ENCODE peak calls at places on chromosomes 3 and 15, in six cellular contexts. Q is fibroblast of lung, N is RWPE1, V is AG10803, M is body of pancreas, O is tibial artery. F is an unnamed sample.

GRCh38 chr3:186922224-186922623 is 8.1 kb upstream of the ST6GAL1 start:
- DNase-seq in Q (no peak), N (no peak), V (no peak), M (no peak), O (no peak), F (no peak)

GRCh38 chr3:55885721-55886120 is 398.6 kb upstream of the WNT5A start:
- DNase-seq in Q (peak), N (peak), V (peak), M (no peak), O (no peak), F (peak)

GRCh38 chr15:89657691-89658200 is 2.5 kb upstream of the KIF7 start:
- DNase-seq in Q (no peak), N (no peak), V (peak), M (no peak), O (peak), F (no peak)

GRCh38 chr3:107064445-107065060 is 312.7 kb upstream of the CCDC54 start:
- DNase-seq in Q (peak), N (peak), V (peak), M (peak), O (peak), F (peak)

GRCh38 chr3:140505256-140505655 is 172.6 kb upstream of the TRIM42 start:
- DNase-seq in Q (no peak), N (no peak), V (no peak), M (peak), O (no peak), F (no peak)

GRCh38 chr15:90903733-90904536 is 833 bp downstream of the MAN2A2 start:
- DNase-seq in Q (no peak), N (no peak), V (no peak), M (peak), O (no peak), F (no peak)

GRCh38 chr15:59817834-59818233 is 128.7 kb upstream of the BNIP2 start:
- DNase-seq in Q (no peak), N (no peak), V (no peak), M (no peak), O (no peak), F (no peak)

GRCh38 chr15:63836579-63836978 is 2.8 kb upstream of the HERC1 start:
- DNase-seq in Q (no peak), N (no peak), V (no peak), M (no peak), O (no peak), F (no peak)

GRCh38 chr3:62601238-62601856 is 228.0 kb upstream of the FEZF2 start:
- DNase-seq in Q (peak), N (peak), V (peak), M (no peak), O (no peak), F (peak)

GRCh38 chr15:33584797-33585196 is 274.0 kb downstream of the RYR3 start:
- DNase-seq in Q (peak), N (peak), V (peak), M (no peak), O (no peak), F (peak)

GRCh38 chr3:128112406-128112968 is 11.1 kb downstream of the RUVBL1 start:
- DNase-seq in Q (peak), N (peak), V (peak), M (no peak), O (no peak), F (peak)

GRCh38 chr15:79978694-79979519 is 7.9 kb upstream of the BCL2A1 start:
- DNase-seq in Q (peak), N (no peak), V (peak), M (no peak), O (no peak), F (peak)

GRCh38 chr3:20406621-20407020 is 220.6 kb upstream of the SGO1 start:
- DNase-seq in Q (peak), N (no peak), V (no peak), M (no peak), O (no peak), F (peak)

GRCh38 chr3:133208184-133208583 is 170.0 kb downstream of the TMEM108 start:
- DNase-seq in Q (no peak), N (no peak), V (no peak), M (no peak), O (no peak), F (no peak)

GRCh38 chr3:15387171-15387581 is 40.2 kb downstream of the METTL6 start:
- DNase-seq in Q (no peak), N (no peak), V (peak), M (no peak), O (no peak), F (no peak)

GRCh38 chr3:179037361-179037760 is 34.2 kb downstream of the ZMAT3 start:
- DNase-seq in Q (peak), N (peak), V (peak), M (no peak), O (peak), F (peak)

GRCh38 chr3:129622418-129622872 is 16.0 kb upstream of the PLXND1 start:
- DNase-seq in Q (no peak), N (no peak), V (no peak), M (no peak), O (peak), F (no peak)

GRCh38 chr3:101903426-101903825 is 54.1 kb downstream of the NFKBIZ start:
- DNase-seq in Q (peak), N (no peak), V (peak), M (no peak), O (no peak), F (no peak)

GRCh38 chr3:12679468-12679867 is 15.6 kb upstream of the RAF1 start:
- DNase-seq in Q (peak), N (peak), V (peak), M (no peak), O (no peak), F (peak)

GRCh38 chr15:51936119-51936478 is 35.5 kb downstream of the LEO1 start:
- DNase-seq in Q (no peak), N (no peak), V (no peak), M (no peak), O (no peak), F (no peak)

GRCh38 chr3:60514866-60515265 is 736.4 kb downstream of the FHIT start:
- DNase-seq in Q (no peak), N (no peak), V (no peak), M (no peak), O (no peak), F (no peak)

GRCh38 chr15:43215961-43216360 is 4.9 kb downstream of the EPB42 start:
- DNase-seq in Q (no peak), N (peak), V (peak), M (no peak), O (peak), F (no peak)

GRCh38 chr3:10232138-10232537 is 16.1 kb upstream of the TATDN2 start:
- DNase-seq in Q (no peak), N (no peak), V (no peak), M (no peak), O (no peak), F (no peak)

GRCh38 chr15:40928975-40929729 is at the start of gene DLL4:
- DNase-seq in Q (peak), N (peak), V (peak), M (peak), O (no peak), F (peak)

GRCh38 chr3:111610189-111610588 is 15.0 kb upstream of the ZBED2 start:
- DNase-seq in Q (no peak), N (no peak), V (no peak), M (no peak), O (no peak), F (peak)

GRCh38 chr3:19190602-19191001 is 42.3 kb downstream of the KCNH8 start:
- DNase-seq in Q (no peak), N (no peak), V (no peak), M (no peak), O (no peak), F (no peak)

GRCh38 chr3:195154793-195155535 is 116.0 kb downstream of the XXYLT1 start:
- DNase-seq in Q (peak), N (peak), V (peak), M (peak), O (peak), F (peak)

GRCh38 chr3:59245879-59246501 is 196.2 kb upstream of the CFAP20DC start:
- DNase-seq in Q (peak), N (no peak), V (peak), M (no peak), O (no peak), F (no peak)

GRCh38 chr3:39216176-39216790 is 23.9 kb upstream of the XIRP1 start:
- DNase-seq in Q (no peak), N (no peak), V (no peak), M (no peak), O (no peak), F (no peak)

GRCh38 chr3:194852836-194853508 is 167.3 kb downstream of the FAM43A start:
- DNase-seq in Q (no peak), N (no peak), V (no peak), M (no peak), O (no peak), F (no peak)

GRCh38 chr3:195001961-195002861 is 268.7 kb downstream of the XXYLT1 start:
- DNase-seq in Q (peak), N (peak), V (peak), M (peak), O (peak), F (peak)

GRCh38 chr3:178131801-178132200 is 404.4 kb upstream of the KCNMB2 start:
- DNase-seq in Q (no peak), N (no peak), V (peak), M (no peak), O (no peak), F (no peak)

DNA sequence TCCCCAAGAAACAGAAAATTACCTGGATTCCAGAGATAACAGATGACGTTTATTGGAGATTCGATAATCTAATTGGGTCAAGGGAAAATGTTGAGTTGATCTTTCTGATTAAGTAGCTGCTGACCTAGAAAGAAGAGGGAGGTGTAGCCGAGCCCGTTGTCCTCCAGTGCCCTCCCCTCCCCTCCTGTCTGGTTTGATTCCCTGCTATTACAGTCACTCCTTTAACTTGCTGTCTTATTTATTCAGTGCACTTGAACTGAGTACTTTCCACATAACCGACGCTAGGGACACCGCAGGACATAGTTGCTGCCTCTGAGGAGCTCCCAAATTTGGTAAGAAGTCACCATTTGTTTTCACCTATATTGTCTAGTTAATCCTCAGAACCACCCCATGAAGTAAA is 103.7 kb downstream of the AQP9 start:
- DNase-seq in Q (no peak), N (no peak), V (peak), M (no peak), O (no peak), F (no peak)
- TF ChIP-seq CTCF in Q (no peak), N (no peak), V (peak), M (no peak), O (no peak), F (no peak)

DNA sequence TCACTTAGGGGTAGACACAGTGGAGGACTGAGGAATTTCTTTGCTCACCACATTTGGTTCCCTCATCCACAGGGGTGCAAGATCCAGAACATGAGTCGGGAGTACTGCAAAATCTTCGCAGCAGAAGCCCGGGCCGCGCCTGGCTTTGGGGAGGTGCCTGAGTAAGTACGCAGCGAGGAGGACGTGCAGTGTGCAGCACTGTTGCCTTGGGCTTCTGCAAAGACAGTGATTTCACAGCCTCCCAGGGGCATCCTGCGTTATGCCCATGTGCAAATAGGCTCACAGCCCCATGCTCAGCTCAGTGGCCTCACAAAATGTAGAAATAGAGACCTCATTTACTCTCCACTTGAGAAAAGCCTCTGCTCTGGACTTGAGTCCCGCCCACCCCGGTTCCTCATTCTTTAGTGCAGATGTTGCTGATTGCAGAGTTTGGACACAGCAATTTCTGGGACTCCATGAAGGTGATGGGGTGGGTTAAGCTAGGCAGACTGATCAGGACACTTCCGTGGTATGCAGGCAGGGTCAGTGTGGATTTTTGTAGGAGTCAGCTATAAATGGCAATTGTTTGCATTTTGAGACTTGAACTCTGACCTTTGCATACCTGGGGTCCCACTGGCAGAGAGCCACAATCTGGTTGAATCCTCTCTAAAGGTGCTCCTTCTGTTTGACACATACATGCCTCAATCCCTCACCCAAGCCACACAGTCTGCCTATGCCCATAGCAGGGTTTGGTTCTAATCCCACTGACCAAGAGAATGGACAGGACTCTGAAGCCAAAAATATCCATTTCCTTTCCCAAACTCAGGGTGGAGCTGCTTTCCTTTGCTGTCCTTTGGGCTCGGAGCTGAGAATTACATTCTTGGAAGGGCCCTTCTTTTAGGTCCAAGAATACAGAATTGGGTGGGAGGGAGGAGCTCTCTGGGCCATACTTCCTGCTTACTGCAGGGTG is 20.7 kb upstream of the SLC28A1 start:
- DNase-seq in Q (peak), N (no peak), V (peak), M (no peak), O (no peak), F (no peak)
- TF ChIP-seq CTCF in Q (peak), N (no peak), V (peak), M (no peak), O (peak), F (no peak)

GRCh38 chr15:58518626-58519025 is 86.8 kb downstream of the LIPC start:
- DNase-seq in Q (no peak), N (no peak), V (no peak), M (no peak), O (no peak), F (no peak)

GRCh38 chr15:58517682-58518525 is 86.1 kb downstream of the LIPC start:
- DNase-seq in Q (no peak), N (no peak), V (no peak), M (no peak), O (no peak), F (no peak)

GRCh38 chr15:58520464-58520863 is 88.7 kb downstream of the LIPC start:
- DNase-seq in Q (no peak), N (no peak), V (no peak), M (no peak), O (no peak), F (no peak)

GRCh38 chr15:58515807-58516206 is 84.0 kb downstream of the LIPC start:
- DNase-seq in Q (no peak), N (no peak), V (no peak), M (no peak), O (no peak), F (no peak)

GRCh38 chr15:58517252-58517681 is 85.5 kb downstream of the LIPC start:
- DNase-seq in Q (no peak), N (no peak), V (no peak), M (no peak), O (no peak), F (no peak)
- TF ChIP-seq CTCF in Q (no peak), N (no peak), V (no peak), M (no peak), O (no peak), F (no peak)

DNA sequence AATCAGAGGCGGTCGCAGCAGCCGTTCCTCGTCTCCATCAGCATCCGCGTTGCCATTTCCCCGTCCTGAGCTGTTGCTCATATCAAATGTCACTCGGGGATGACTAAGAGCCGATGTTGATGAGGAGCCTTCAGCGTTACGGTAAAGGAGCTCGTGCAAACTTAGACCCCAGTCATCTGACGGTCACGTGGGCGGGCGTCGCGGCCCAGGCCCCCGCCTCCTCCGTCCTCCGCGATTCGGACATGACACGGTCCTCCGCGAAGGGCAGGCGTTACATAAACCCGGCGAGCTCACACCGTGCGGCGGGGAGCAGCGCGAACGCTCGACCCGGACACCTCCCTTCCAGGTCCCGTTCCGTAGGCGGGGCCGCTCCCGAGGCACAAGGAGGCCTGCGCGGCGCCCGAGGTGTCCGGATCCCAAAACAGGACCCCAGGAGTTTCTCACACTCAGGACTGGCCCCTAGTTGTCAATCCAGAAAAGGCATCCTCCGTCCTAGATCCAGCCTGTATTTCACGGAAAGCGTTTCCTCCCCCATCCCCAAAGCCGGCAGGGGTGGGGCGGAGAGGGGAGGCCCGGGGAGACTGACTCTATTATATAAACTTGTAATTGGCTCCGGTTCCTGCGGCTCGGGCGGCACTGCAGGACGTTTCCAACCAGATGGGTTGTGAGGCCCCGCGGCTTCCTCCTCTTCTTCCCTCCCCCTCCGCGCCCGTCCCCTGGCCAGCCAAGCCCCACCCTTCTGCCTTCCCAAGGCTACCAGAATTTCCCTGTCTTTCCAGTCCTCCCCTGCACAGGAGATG is 100.0 kb upstream of the IGF1R start:
- DNase-seq in Q (peak), N (peak), V (peak), M (peak), O (peak), F (peak)
- TF ChIP-seq CTCF in Q (peak), N (no peak), V (peak), M (peak), O (peak), F (no peak)

DNA sequence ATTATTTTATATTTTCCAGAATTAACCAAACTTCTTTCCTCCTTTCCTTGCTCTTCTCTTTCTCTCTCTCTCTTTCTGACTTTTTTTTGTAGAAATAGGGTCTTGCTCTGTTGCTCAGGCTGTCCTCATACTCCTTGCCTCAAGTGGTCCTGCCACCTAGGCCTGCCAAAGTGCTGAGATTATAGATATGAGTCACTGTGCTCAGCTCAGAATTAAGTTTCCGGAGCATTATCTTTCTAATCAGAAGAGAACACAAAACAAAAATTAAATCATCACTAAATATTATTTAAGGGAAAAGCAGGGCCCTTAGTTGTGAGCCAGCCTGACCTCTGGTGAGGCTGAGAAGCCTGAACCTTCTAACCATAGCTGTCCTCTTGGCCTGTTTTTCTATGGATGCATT is 168.2 kb downstream of the SOX2 start:
- DNase-seq in Q (no peak), N (no peak), V (no peak), M (no peak), O (no peak), F (no peak)
- TF ChIP-seq CTCF in Q (no peak), N (no peak), V (no peak), M (no peak), O (no peak), F (no peak)

DNA sequence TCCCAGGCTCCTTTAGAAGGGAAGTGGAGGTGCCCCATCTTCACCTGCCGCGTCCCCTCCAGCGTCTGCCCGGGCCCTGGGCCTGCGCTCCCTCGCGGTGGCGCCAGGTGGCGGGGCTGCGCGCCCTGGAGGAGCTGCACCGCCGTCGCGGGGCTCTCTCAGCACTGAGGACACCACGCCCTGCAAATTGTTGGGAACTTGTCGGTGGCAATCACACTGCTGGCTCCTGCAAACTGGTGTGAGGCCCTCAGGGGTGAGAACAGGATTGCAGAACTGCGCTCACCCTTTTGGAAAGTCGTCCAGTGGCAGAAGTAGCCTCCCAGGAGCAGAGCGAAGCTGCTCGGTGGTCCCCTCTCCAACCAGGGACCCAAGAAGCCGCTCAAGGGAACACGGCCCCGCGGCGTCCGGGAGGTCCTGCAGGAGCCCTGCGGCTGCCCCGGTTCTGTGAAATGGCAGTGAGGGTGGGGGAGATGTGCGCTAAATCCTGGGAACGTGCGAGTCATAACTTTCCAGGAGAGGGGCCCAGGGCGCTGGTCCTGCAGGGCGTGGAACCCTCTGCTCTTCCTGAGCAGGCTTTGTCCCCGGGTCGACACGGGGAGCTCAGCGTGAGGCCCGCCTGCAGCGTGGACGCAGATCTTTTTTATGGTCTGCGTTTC is 995 bp upstream of the LRRK1 start:
- DNase-seq in Q (peak), N (peak), V (peak), M (peak), O (peak), F (peak)
- TF ChIP-seq CTCF in Q (peak), N (peak), V (peak), M (peak), O (peak), F (peak)

GRCh38 chr3:11655188-11655928 is 11.6 kb upstream of the VGLL4 start:
- DNase-seq in Q (no peak), N (no peak), V (no peak), M (no peak), O (no peak), F (peak)
- TF ChIP-seq CTCF in Q (peak), N (no peak), V (peak), M (no peak), O (no peak), F (no peak)

DNA sequence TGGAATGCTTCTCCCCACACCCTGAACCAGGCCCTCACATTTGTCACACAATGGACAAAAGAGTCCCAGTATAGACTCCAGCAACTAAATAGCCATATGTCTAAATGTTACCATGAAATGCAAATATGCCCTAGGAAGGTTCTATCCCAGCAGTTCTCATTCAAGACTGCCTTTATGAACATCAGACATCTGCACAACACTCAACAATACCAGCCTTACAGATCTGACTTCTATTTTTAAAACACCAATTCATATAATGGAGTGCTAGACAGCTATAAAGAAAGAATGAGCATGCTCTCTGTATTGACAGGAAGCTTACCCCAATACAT is 7.8 kb downstream of the ITGB5 start:
- DNase-seq in Q (no peak), N (no peak), V (no peak), M (no peak), O (no peak), F (no peak)
- TF ChIP-seq CTCF in Q (no peak), N (no peak), V (no peak), M (no peak), O (no peak), F (no peak)